ENCODE peak calls at places on chromosomes 5 and 9, in nine cellular contexts. X is activated CD8-positive, alpha-beta memory T cell treated with anti-CD3 and anti-CD28 coated beads for 24 hours; O is COR-L47; K is H4; P is ELR; L is stimulated activated CD4-positive, alpha-beta T cell treated with anti-CD3 and anti-CD28 coated beads, Interleukin-4, amount 100 ng/mL, for 48 hours; V is cardiac fibroblast; J is NCI-H1105; I is activated naive CD4-positive, alpha-beta T cell treated with Interleukin-2 at 50 U/mL for 16 hours. S is an unnamed sample.

GRCh38 chr9:17088566-17088965 is 46.3 kb upstream of the CNTLN start:
- DNase-seq in P (no peak), O (no peak), V (peak), K (no peak), J (no peak), X (no peak), I (no peak), L (no peak), S (no peak)

GRCh38 chr5:169097374-169097831 is 203.5 kb downstream of the SLIT3 start:
- DNase-seq in I (no peak), V (no peak), K (peak), L (no peak), J (no peak), X (no peak), P (peak), O (no peak), S (no peak)

GRCh38 chr5:145158654-145159199 is 676.4 kb downstream of the PRELID2 start:
- DNase-seq in O (no peak), J (no peak), I (no peak), V (peak), P (no peak), X (no peak), L (no peak), K (no peak), S (no peak)

GRCh38 chr5:178941361-178941760 is 363 bp downstream of the ZNF454 start:
- DNase-seq in J (no peak), K (no peak), V (no peak), I (no peak), P (no peak), X (no peak), O (no peak), L (no peak), S (no peak)

GRCh38 chr5:149452665-149453617 is 73.8 kb upstream of the IL17B start:
- DNase-seq in P (peak), J (no peak), O (no peak), V (peak), K (no peak), I (no peak), L (no peak), X (no peak), S (peak)

GRCh38 chr9:34203275-34204010 is 24.6 kb downstream of the UBAP1 start:
- DNase-seq in J (no peak), L (no peak), O (no peak), I (no peak), K (no peak), P (no peak), V (peak), X (no peak), S (no peak)

GRCh38 chr5:89470658-89471057 is 587.7 kb upstream of the MEF2C start:
- DNase-seq in L (no peak), V (no peak), O (no peak), J (no peak), X (no peak), P (no peak), K (no peak), I (no peak), S (no peak)

GRCh38 chr5:44887722-44888121 is 79.0 kb downstream of the MRPS30 start:
- DNase-seq in O (no peak), P (peak), J (no peak), V (no peak), K (no peak), I (no peak), L (no peak), X (no peak), S (peak)

GRCh38 chr5:128637031-128637430 is 99.0 kb upstream of the FBN2 start:
- DNase-seq in V (peak), I (no peak), L (no peak), P (peak), X (no peak), K (no peak), J (no peak), O (no peak), S (no peak)